ENCODE peak calls at places on chromosomes 11 and 22, in eight cellular contexts. Q is stimulated activated CD4-positive, alpha-beta T cell treated with anti-CD3 and anti-CD28 coated beads, Interleukin-2, amount 100 ng/mL, for 24 hours; Y is sciatic nerve; I is neuronal stem cell; L is aorta; K is posterior vena cava; E is mucosa of descending colon; S is pancreas. V is an unnamed sample.

GRCh38 chr22:38315801-38316339 is 1.4 kb downstream of the CSNK1E start:
- DNase-seq in Q (peak), E (no peak), S (no peak), I (no peak), Y (no peak), K (no peak), L (no peak), V (no peak)

GRCh38 chr11:127193916-127194315 is 193.3 kb upstream of the KIRREL3 start:
- DNase-seq in E (no peak), Y (no peak), L (no peak), Q (no peak), I (no peak), S (no peak), K (no peak), V (no peak)

GRCh38 chr22:25747245-25747944 is 5.4 kb downstream of the MYO18B start:
- DNase-seq in L (peak), Q (no peak), E (peak), I (no peak), K (peak), S (no peak), Y (no peak), V (no peak)

GRCh38 chr11:75066061-75066460 is 30.6 kb downstream of the OR2AT4 start:
- DNase-seq in Q (no peak), I (no peak), E (no peak), L (no peak), Y (no peak), K (no peak), S (no peak), V (no peak)

GRCh38 chr11:131898872-131899400 is 528.5 kb downstream of the NTM start:
- DNase-seq in I (no peak), Y (no peak), L (no peak), E (no peak), K (no peak), S (no peak), Q (no peak), V (no peak)

GRCh38 chr11:121129362-121130340 is 28.6 kb downstream of the TECTA start:
- DNase-seq in K (no peak), L (no peak), S (no peak), I (no peak), Q (no peak), E (no peak), Y (no peak), V (no peak)

GRCh38 chr11:15035283-15035682 is 38.1 kb upstream of the CALCB start:
- DNase-seq in I (no peak), Y (no peak), E (peak), L (no peak), S (no peak), K (no peak), Q (no peak), V (no peak)

GRCh38 chr22:37501610-37502341 is 15.6 kb upstream of the MFNG start:
- DNase-seq in K (no peak), L (no peak), Y (peak), E (peak), S (peak), I (no peak), Q (no peak), V (no peak)

GRCh38 chr11:12800032-12800671 is 125.9 kb downstream of the TEAD1 start:
- DNase-seq in E (no peak), S (no peak), I (no peak), Q (no peak), Y (no peak), K (no peak), L (no peak), V (no peak)

GRCh38 chr11:61793084-61793828 is 545 bp downstream of the FEN1 start:
- DNase-seq in S (no peak), E (no peak), Y (no peak), L (no peak), K (no peak), I (no peak), Q (no peak), V (no peak)

GRCh38 chr22:33803371-33803770 is 116.9 kb downstream of the LARGE1 start:
- DNase-seq in I (no peak), L (no peak), Q (no peak), S (no peak), E (no peak), Y (no peak), K (no peak), V (no peak)

GRCh38 chr11:120893431-120894206 is 130.3 kb upstream of the TBCEL start:
- DNase-seq in Y (no peak), K (no peak), Q (no peak), E (no peak), I (no peak), S (no peak), L (no peak), V (no peak)

GRCh38 chr22:38153821-38154562 is 27.6 kb downstream of the PLA2G6 start:
- DNase-seq in K (no peak), Q (no peak), I (no peak), S (no peak), E (no peak), L (peak), Y (peak), V (no peak)

GRCh38 chr11:66090288-66090687 is 20.2 kb downstream of the PACS1 start:
- DNase-seq in Y (no peak), K (no peak), Q (no peak), L (no peak), I (no peak), E (no peak), S (no peak), V (no peak)

GRCh38 chr22:20186183-20186870 is 35.5 kb upstream of the CCDC188 start:
- DNase-seq in L (no peak), Y (no peak), Q (no peak), E (no peak), K (no peak), I (no peak), S (no peak), V (no peak)

GRCh38 chr22:28375761-28376534 is 303.7 kb downstream of the TTC28 start:
- DNase-seq in Y (no peak), Q (no peak), E (no peak), I (no peak), K (no peak), L (no peak), S (no peak), V (no peak)

GRCh38 chr11:70233511-70233919 is 30.4 kb downstream of the FADD start:
- DNase-seq in Y (no peak), I (no peak), L (no peak), K (no peak), S (no peak), Q (no peak), E (no peak), V (no peak)

V was measured in T-helper 9 cell.